ENCODE peak calls at places on chromosomes 2 and 18, in four cellular contexts. B is uterus, T is spleen, L is sigmoid colon. W is an unnamed sample.

GRCh38 chr2:45282646-45283045 is 273.4 kb upstream of the SIX2 start:
- DNase-seq in B (no peak), T (no peak), L (no peak), W (no peak)

GRCh38 chr2:36373149-36373880 is 17.7 kb downstream of the CRIM1 start:
- DNase-seq in B (no peak), T (no peak), L (no peak), W (no peak)

GRCh38 chr2:153109793-153110192 is 368.8 kb downstream of the RPRM start:
- DNase-seq in B (no peak), T (no peak), L (no peak), W (no peak)

GRCh38 chr18:24876266-24876665 is 415.8 kb downstream of the HRH4 start:
- DNase-seq in B (no peak), T (no peak), L (no peak), W (no peak)

GRCh38 chr2:215772003-215772402 is 241.3 kb downstream of the MREG start:
- DNase-seq in B (no peak), T (no peak), L (no peak), W (no peak)

GRCh38 chr2:88113069-88113468 is 14.8 kb downstream of the FABP1 start:
- DNase-seq in B (no peak), T (no peak), L (no peak), W (no peak)

GRCh38 chr2:46461716-46462171 is 17.6 kb upstream of the TMEM247 start:
- DNase-seq in B (no peak), T (no peak), L (no peak), W (no peak)

GRCh38 chr2:70921031-70921430 is 14.7 kb upstream of the ATP6V1B1 start:
- DNase-seq in B (no peak), T (peak), L (peak), W (peak)

GRCh38 chr2:198214108-198214736 is 409.8 kb downstream of the PLCL1 start:
- DNase-seq in B (no peak), T (no peak), L (no peak), W (no peak)

GRCh38 chr2:179263460-179264237 is 983 bp downstream of the SESTD1 start:
- DNase-seq in B (peak), T (peak), L (peak), W (peak)
- TF ChIP-seq POLR2A in B (no peak), T (no peak), L (no peak), W (no peak)

GRCh38 chr2:240913810-240914644 is 7.9 kb downstream of the CROCC2 start:
- DNase-seq in B (peak), T (peak), L (peak), W (peak)

GRCh38 chr2:240914645-240915525 is 8.7 kb downstream of the CROCC2 start:
- DNase-seq in B (no peak), T (peak), L (no peak), W (peak)

GRCh38 chr2:240912878-240913809 is 7.0 kb downstream of the CROCC2 start:
- DNase-seq in B (no peak), T (no peak), L (no peak), W (no peak)

GRCh38 chr2:240909216-240909974 is 3.3 kb downstream of the CROCC2 start:
- DNase-seq in B (no peak), T (no peak), L (no peak), W (no peak)

DNA sequence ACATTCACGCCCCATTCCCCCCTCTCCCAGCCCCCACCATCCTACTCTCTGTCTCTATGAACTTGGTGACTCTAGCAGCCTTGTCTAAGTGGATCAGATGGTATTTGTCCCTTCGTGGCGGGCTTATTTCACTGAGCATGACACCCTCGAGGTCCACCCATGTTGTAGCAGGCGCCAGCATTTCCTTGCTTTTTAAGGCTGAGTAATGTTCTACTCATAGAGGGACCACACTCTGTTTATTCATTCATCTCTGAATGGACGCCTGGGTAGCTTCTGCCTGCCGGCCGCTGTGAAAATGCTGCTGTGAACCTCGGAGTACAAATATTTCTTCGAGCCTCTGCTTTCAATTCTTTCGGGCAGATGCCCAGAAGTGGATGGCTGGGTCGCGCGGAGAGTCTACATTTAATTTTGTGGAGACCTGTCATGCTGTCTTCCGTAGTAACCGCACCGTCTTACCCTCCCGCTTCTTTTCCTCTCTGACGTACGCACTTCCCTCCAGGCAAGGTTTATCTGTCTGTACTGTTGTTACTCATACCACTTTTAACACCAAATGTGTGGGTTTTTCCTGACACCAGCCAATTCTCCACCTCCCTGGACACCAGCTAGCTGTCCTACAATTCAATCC is 5.6 kb downstream of the CROCC2 start:
- DNase-seq in B (no peak), T (no peak), L (no peak), W (no peak)
- H3K4me3 ChIP-seq in B (no peak), T (no peak), L (no peak), W (no peak)

GRCh38 chr2:54572262-54572635 is 116.1 kb downstream of the SPTBN1 start:
- DNase-seq in B (no peak), T (no peak), L (no peak), W (no peak)
- H3K27ac ChIP-seq in B (peak), T (peak), L (peak), W (peak)

DNA sequence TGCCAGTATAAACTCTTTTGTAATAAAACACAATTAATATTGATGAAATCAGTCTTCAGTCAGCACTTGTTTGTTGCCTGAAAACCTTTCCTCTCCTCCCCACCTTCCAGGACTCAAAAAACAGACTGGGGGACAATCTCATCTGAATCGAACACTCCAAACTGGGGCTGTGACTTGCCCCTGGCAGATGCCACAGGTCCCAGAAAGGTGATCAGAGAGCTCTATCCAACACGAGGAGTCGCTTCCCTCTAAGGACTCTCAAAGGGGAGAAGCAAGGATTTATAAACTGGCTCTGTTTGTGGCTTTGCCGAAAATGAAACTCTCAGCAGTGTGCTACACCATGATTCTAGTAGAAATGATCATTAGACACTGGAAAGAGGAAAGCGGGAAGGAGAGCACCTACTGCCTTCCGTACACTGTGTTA is 199.2 kb downstream of the TGIF1 start:
- DNase-seq in B (no peak), T (no peak), L (no peak), W (no peak)
- TF ChIP-seq POLR2A in B (no peak), T (no peak), L (no peak), W (no peak)

DNA sequence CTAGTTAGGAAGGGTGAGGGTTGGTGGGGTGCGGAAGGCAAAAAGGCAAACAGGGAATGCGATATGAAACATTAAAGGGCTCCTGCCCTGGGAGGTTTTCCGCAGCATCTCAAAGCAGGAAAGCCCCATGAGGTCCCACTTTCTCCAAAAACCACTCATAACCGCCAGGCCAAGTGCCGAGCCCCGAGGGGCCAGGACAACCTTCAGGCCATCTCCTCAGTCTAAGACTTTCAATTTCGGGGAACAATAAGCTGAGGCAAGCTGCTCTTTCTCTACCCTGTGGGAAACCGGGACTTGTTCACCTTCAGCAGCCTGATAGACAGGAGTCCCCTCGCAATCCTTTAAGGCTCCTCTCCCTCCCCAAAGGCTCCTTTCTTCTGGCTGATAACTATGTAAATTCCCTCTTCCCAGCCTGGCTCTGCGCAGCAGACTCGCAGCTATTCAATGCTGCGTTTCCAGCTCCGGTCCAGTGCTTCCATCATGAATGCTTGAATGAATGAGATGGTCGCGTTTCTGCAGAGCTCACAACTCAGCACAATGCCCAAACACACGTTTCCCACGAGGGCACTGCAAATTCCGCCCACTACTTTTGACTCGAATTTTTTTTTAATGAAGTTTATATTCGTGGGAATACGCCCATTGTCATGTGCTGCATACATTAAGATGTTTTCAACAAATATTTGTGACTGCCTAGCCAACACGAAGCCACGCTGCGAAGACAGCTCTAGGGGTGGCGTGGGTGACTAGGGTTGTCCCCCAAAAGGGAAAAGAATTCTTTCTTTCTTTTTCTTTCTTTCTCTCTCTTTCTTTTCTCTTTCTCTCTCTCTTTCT is 1.4 kb downstream of the LAMA1 start:
- DNase-seq in B (no peak), T (no peak), L (no peak), W (no peak)
- H3K4me3 ChIP-seq in B (peak), T (peak), L (peak), W (peak)

DNA sequence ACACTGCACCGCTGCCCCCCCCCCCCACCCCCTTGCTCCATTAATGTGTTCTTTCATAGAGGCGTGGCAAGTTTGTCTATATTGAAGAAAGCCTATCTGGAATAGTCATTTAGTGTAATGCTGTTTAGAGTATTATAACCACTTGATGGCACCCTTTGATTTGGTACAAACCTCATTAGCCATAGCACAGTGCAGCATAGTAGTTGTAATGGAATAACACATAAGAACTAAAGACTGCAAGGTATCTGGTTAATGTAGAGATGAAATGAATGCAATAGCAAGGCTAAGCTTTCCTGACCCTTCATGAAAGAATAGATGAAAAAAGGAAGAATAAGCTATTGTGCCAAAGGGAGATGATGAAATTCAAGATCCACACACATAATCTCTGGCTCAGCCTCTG is 81.9 kb downstream of the EHBP1 start:
- DNase-seq in B (no peak), T (no peak), L (no peak), W (no peak)
- H3K27ac ChIP-seq in B (no peak), T (no peak), L (no peak), W (no peak)

DNA sequence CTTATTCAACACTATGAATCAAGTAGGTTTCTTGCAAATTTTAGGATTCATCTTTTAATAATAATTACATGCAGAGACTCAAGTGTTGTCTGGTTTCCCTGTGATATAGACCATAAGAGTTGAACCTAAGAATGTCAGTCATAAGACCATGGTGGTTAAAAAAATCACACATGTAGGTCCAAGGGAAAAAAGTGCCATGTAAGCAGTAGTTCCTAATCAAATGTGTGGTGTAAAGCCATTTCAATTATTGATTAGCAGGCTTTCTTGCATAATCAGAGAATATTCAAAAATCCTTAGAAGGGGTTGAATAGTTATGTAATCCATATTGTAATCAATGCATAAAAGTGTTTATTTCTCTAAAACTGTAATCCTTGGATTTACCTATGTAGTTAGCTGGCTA is 93.8 kb downstream of the DCC start:
- DNase-seq in B (no peak), T (no peak), L (no peak), W (no peak)
- TF ChIP-seq POLR2A in B (no peak), T (no peak), L (no peak), W (no peak)

DNA sequence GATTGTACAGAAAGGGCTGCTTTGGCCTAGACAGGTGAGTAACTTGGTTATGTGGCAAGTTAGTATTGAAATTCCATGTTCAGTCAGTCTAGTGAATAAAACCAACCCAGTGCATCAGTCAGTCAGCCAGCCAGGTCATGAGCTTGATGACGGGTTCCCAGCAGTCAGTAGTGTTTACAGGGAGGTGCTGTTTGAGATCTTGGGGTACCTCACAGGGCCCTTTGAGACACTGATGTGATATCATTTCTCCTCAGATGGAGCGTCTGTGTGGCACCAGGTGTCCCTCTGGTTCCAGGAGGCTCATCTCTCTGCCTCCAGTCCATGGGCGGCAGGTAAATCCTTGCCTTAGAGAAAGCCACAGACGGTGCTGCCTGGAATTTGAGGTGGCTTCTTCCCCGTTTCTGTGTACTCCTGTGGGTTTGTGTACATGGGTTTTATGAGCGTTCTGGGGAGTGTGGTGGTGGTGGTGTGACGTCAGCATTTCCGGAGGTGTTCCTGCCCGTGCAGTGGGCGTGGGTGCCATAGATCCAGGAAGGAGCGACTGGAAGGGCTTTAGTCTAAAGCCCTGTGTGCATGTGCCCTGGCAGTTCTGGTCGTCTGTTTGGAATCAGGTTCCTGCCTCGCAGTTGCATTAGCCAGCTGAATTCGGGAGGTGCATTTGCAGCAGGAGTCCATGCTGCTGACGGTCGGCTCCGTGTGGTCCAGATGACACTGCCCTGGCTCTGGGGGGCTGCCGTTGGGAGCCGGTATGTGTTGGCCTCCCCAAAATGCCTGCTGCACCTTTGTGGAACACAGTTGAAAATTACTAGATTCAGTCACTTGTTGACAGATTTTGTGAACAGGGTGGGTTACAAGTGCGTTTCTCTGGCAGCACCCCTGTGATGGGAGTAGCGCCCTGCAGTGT is 2.1 kb downstream of the CTDP1 start:
- DNase-seq in B (no peak), T (peak), L (no peak), W (peak)
- H3K4me3 ChIP-seq in B (no peak), T (peak), L (no peak), W (peak)

DNA sequence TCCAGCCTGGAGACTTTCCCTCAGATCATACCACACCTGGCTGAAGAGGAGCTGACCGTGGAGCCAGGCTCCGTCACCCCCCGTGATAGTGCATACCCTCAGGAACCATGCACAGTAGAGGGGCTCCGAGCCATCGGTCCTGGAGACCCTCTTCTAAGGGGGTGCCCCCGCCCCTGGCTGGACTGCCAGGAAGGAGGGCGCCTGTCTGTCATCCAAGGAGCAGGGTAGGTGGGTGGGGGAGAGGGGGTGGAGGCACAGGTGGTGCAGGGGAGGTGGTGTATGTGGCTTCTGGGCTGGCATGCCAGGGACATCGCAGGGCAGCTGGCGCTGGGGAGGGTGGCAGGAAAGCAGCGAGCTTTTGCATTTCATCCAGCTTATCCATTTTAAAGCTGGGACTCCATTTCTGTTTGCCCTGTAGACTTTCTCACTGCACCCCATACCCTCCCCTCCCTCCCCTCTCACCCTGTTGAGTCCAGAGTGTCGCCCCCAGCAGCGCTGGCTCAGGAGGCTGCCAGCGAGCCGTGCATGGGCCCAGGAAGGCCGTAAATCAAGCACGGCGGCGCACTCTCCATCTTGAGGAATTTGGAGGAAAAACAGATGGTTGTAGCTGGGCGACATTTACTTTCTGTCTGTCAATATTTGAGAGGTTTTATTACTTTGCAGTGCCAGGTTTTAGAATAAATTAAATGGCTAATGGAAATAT is 56.2 kb upstream of the HS6ST1 start:
- DNase-seq in B (peak), T (peak), L (no peak), W (peak)
- H3K27ac ChIP-seq in B (peak), T (no peak), L (peak), W (peak)

DNA sequence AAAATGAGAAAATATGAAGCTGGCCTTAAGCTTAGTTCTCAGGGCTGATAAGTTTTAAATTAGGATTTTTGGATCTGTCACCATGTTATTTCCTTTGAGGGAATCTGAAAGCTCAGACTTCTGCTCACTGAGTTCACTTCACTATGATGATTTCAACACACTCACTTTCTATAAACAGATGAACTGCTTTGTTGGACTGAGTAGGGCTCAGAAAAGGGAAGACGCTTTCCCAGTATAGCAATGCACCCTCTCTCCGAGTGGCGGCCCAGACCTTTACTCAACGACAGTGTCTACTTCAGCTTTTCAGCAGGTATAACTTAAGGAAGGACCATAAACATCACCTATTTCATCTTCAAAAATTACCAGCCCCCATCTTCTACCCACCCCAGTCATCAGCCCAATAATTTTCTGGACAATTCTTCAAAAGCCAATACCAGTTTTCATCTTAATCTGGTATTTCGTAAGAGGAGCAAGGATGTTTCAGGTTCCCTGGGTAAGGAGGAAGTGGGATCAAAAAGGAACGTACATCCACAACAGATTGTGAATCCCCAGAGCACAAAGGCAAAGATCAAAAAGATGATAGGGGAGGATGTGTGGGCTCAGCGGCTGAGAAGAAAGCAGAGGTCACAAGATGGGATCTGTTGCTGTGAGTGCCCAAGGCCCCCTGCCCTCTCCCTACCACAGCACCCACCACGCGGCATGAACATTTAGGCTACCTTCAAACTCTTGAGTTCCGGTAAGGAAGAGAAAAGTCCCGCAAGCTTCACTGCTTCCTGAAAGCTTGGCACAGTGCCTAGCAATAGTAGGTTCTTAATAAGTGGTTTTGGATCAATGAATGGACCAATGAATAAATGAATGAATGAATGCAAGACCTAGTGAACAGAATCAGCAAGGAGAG is 41.9 kb downstream of the LPIN2 start:
- DNase-seq in B (no peak), T (peak), L (no peak), W (peak)
- TF ChIP-seq POLR2A in B (peak), T (no peak), L (no peak), W (peak)

W was measured in upper lobe of left lung.